ENCODE peak calls at places on chromosomes 12 and 14, in four cellular contexts. One of them, this sample, is unnamed.

GRCh38 chr12:124774462-124775167 is 89.0 kb downstream of the SCARB1 start:
- DNase-seq in IMR-90: peak
- DNase-seq in H9: no peak
- DNase-seq in H1: no peak
- DNase-seq in this sample: peak

GRCh38 chr12:124636138-124636968 is 68.9 kb upstream of the NCOR2 start:
- DNase-seq in IMR-90: peak
- DNase-seq in H9: no peak
- DNase-seq in H1: no peak
- DNase-seq in this sample: peak

GRCh38 chr14:68325267-68325807 is 467.5 kb downstream of the ZFP36L1 start:
- DNase-seq in IMR-90: no peak
- DNase-seq in H9: no peak
- DNase-seq in H1: no peak
- DNase-seq in this sample: no peak

GRCh38 chr14:70317969-70318634 is 41.4 kb downstream of the COX16 start:
- DNase-seq in IMR-90: peak
- DNase-seq in H9: peak
- DNase-seq in H1: no peak
- DNase-seq in this sample: peak

GRCh38 chr14:20332946-20333782 is at the start of gene CCNB1IP1:
- DNase-seq in IMR-90: peak
- DNase-seq in H9: peak
- DNase-seq in H1: peak
- DNase-seq in this sample: peak

GRCh38 chr12:4849946-4850345 is 59.8 kb upstream of the KCNA1 start:
- DNase-seq in IMR-90: no peak
- DNase-seq in H9: peak
- DNase-seq in H1: no peak
- DNase-seq in this sample: no peak

GRCh38 chr12:19439059-19440018 is at the start of gene AEBP2:
- DNase-seq in IMR-90: peak
- DNase-seq in H9: peak
- DNase-seq in H1: peak
- DNase-seq in this sample: peak

GRCh38 chr12:132068250-132068649 is 75.9 kb downstream of the DDX51 start:
- DNase-seq in IMR-90: no peak
- DNase-seq in H9: no peak
- DNase-seq in H1: no peak
- DNase-seq in this sample: no peak

GRCh38 chr12:13175499-13175898 is 21.0 kb upstream of the EMP1 start:
- DNase-seq in IMR-90: no peak
- DNase-seq in H9: no peak
- DNase-seq in H1: peak
- DNase-seq in this sample: no peak

GRCh38 chr12:49537709-49538601 is 875 bp upstream of the KCNH3 start:
- DNase-seq in IMR-90: no peak
- DNase-seq in H9: peak
- DNase-seq in H1: no peak
- DNase-seq in this sample: peak

GRCh38 chr14:100696590-100696989 is 30.1 kb upstream of the DLK1 start:
- DNase-seq in IMR-90: no peak
- DNase-seq in H9: no peak
- DNase-seq in H1: no peak
- DNase-seq in this sample: no peak

GRCh38 chr14:101907619-101908018 is 56.8 kb upstream of the DYNC1H1 start:
- DNase-seq in IMR-90: no peak
- DNase-seq in H9: no peak
- DNase-seq in H1: no peak
- DNase-seq in this sample: no peak

GRCh38 chr12:66496595-66496994 is 182.3 kb downstream of the GRIP1 start:
- DNase-seq in IMR-90: no peak
- DNase-seq in H9: peak
- DNase-seq in H1: no peak
- DNase-seq in this sample: no peak

GRCh38 chr14:84361476-84361875 is 1168.5 kb upstream of the FLRT2 start:
- DNase-seq in IMR-90: no peak
- DNase-seq in H9: no peak
- DNase-seq in H1: no peak
- DNase-seq in this sample: no peak

GRCh38 chr14:103735022-103735421 is 19.4 kb downstream of the ZFYVE21 start:
- DNase-seq in IMR-90: no peak
- DNase-seq in H9: no peak
- DNase-seq in H1: no peak
- DNase-seq in this sample: no peak

GRCh38 chr12:32272465-32272864 is 126.9 kb upstream of the FGD4 start:
- DNase-seq in IMR-90: no peak
- DNase-seq in H9: no peak
- DNase-seq in H1: no peak
- DNase-seq in this sample: no peak

GRCh38 chr12:53005215-53005985 is 856 bp upstream of the EIF4B start:
- DNase-seq in IMR-90: no peak
- DNase-seq in H9: no peak
- DNase-seq in H1: peak
- DNase-seq in this sample: peak

GRCh38 chr14:69282448-69282847 is 22.5 kb downstream of the GALNT16 start:
- DNase-seq in IMR-90: no peak
- DNase-seq in H9: no peak
- DNase-seq in H1: no peak
- DNase-seq in this sample: no peak

GRCh38 chr14:91059576-91060471 is 617 bp downstream of the RPS6KA5 start:
- DNase-seq in IMR-90: no peak
- DNase-seq in H9: peak
- DNase-seq in H1: peak
- DNase-seq in this sample: peak

GRCh38 chr12:23729354-23729753 is 220.1 kb downstream of the SOX5 start:
- DNase-seq in IMR-90: peak
- DNase-seq in H9: no peak
- DNase-seq in H1: no peak
- DNase-seq in this sample: no peak

GRCh38 chr14:88546621-88547385 is 8.0 kb downstream of the PTPN21 start:
- DNase-seq in IMR-90: peak
- DNase-seq in H9: no peak
- DNase-seq in H1: no peak
- DNase-seq in this sample: no peak

GRCh38 chr14:88297306-88297705 is 25.8 kb downstream of the KCNK10 start:
- DNase-seq in IMR-90: no peak
- DNase-seq in H9: no peak
- DNase-seq in H1: no peak
- DNase-seq in this sample: no peak

GRCh38 chr14:103656031-103656757 is 27.2 kb downstream of the KLC1 start:
- DNase-seq in IMR-90: peak
- DNase-seq in H9: no peak
- DNase-seq in H1: no peak
- DNase-seq in this sample: no peak

GRCh38 chr12:83954939-83955601 is 957.5 kb downstream of the SLC6A15 start:
- DNase-seq in IMR-90: no peak
- DNase-seq in H9: peak
- DNase-seq in H1: no peak
- DNase-seq in this sample: peak

GRCh38 chr12:91326043-91327027 is 143.7 kb upstream of the DCN start:
- DNase-seq in IMR-90: peak
- DNase-seq in H9: peak
- DNase-seq in H1: peak
- DNase-seq in this sample: peak

GRCh38 chr12:106974525-106974924 is 12.4 kb downstream of the MTERF2 start:
- DNase-seq in IMR-90: no peak
- DNase-seq in H9: no peak
- DNase-seq in H1: no peak
- DNase-seq in this sample: no peak

GRCh38 chr14:74793506-74794155 is 30.5 kb downstream of the YLPM1 start:
- DNase-seq in IMR-90: no peak
- DNase-seq in H9: no peak
- DNase-seq in H1: no peak
- DNase-seq in this sample: peak

GRCh38 chr12:38883629-38884134 is 21.7 kb downstream of the CPNE8 start:
- DNase-seq in IMR-90: no peak
- DNase-seq in H9: no peak
- DNase-seq in H1: no peak
- DNase-seq in this sample: no peak

GRCh38 chr14:22131749-22132476 is 457.1 kb downstream of the DAD1 start:
- DNase-seq in IMR-90: peak
- DNase-seq in H9: peak
- DNase-seq in H1: peak
- DNase-seq in this sample: peak

GRCh38 chr12:30926243-30927209 is at the start of gene TSPAN11:
- DNase-seq in IMR-90: peak
- DNase-seq in H9: peak
- DNase-seq in H1: peak
- DNase-seq in this sample: peak

GRCh38 chr12:16389594-16389993 is 42.1 kb downstream of the MGST1 start:
- DNase-seq in IMR-90: peak
- DNase-seq in H9: no peak
- DNase-seq in H1: no peak
- DNase-seq in this sample: no peak

GRCh38 chr14:105073720-105074600 is 8.7 kb upstream of the GPR132 start:
- DNase-seq in IMR-90: no peak
- DNase-seq in H9: no peak
- DNase-seq in H1: no peak
- DNase-seq in this sample: no peak

GRCh38 chr12:30977124-30977523 is 50.6 kb downstream of the TSPAN11 start:
- DNase-seq in IMR-90: no peak
- DNase-seq in H9: no peak
- DNase-seq in H1: no peak
- DNase-seq in this sample: no peak

GRCh38 chr14:23000860-23001259 is 9.1 kb downstream of the C14orf93 start:
- DNase-seq in IMR-90: no peak
- DNase-seq in H9: no peak
- DNase-seq in H1: no peak
- DNase-seq in this sample: no peak

GRCh38 chr14:70882771-70883492 is 24.3 kb upstream of the PCNX1 start:
- DNase-seq in IMR-90: peak
- DNase-seq in H9: no peak
- DNase-seq in H1: no peak
- DNase-seq in this sample: no peak

GRCh38 chr12:69120331-69120730 is 119.0 kb upstream of the CPSF6 start:
- DNase-seq in IMR-90: no peak
- DNase-seq in H9: no peak
- DNase-seq in H1: no peak
- DNase-seq in this sample: no peak

GRCh38 chr14:60641722-60642269 is 7.5 kb downstream of the SIX1 start:
- DNase-seq in IMR-90: no peak
- DNase-seq in H9: no peak
- DNase-seq in H1: no peak
- DNase-seq in this sample: no peak
- H2AK5ac ChIP-seq in IMR-90: peak
- H2AK5ac ChIP-seq in H9: no peak
- H2AK5ac ChIP-seq in H1: no peak
- H2AK5ac ChIP-seq in this sample: no peak

DNA sequence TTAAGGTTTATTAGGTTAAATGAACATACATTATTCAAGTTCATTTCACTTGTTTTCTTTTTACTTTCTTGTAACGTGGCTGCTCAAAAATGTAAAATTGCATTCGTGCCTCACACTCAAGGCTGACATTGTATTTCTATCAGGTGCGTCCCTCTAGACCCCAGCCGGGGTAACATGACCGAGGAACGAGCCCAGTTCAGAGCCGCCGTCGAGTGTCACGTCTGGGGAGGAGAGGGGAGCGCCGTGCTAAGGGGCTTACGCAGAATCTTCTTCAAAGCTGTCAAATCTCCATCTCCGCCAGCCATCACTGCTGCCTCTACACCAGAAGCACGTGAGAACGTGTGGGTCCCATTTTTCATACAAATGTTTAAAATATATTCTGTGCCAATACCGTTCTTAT is 170.6 kb downstream of the RIMBP2 start:
- DNase-seq in IMR-90: no peak
- DNase-seq in H9: no peak
- DNase-seq in H1: no peak
- DNase-seq in this sample: no peak
- H4K5ac ChIP-seq in IMR-90: no peak
- H4K5ac ChIP-seq in H9: no peak
- H4K5ac ChIP-seq in H1: no peak
- H4K5ac ChIP-seq in this sample: no peak

DNA sequence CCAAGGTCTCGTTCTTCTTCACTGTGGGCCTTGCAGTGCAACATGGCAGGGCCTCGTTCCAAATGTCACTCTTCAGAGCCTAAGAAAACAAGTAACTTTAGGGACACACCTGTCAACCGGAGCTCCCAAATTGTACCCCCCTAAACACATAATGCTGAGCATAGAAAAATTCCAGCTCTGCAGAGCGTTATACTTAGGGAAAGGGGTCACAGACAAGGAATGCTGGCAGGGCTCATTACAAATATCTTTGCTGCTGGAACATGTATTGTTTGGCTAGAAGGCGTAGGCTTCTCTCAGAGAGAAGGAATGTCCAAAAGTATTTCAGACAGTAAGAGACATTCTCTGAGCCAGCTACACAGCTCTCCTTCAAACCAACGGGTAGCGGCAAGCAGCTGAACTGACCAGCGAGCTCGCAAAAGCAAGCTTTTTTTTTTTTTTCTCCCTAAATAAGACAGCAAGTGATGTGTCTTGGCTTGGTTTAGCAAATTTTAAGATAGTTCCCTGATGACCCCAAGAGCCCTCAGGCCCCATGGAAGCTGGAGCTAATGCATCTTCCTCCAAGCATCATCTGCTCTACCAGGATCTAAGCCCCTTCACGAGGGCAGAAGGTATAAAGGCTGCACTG is 24.5 kb downstream of the SSH1 start:
- DNase-seq in IMR-90: peak
- DNase-seq in H9: no peak
- DNase-seq in H1: no peak
- DNase-seq in this sample: peak
- H3K4ac ChIP-seq in IMR-90: peak
- H3K4ac ChIP-seq in H9: no peak
- H3K4ac ChIP-seq in H1: no peak
- H3K4ac ChIP-seq in this sample: no peak

GRCh38 chr12:54134850-54135249 is 53.9 kb downstream of the SMUG1 start:
- DNase-seq in IMR-90: no peak
- DNase-seq in H9: no peak
- DNase-seq in H1: no peak
- DNase-seq in this sample: no peak

GRCh38 chr12:54133663-54134375 is 55.0 kb downstream of the SMUG1 start:
- DNase-seq in IMR-90: no peak
- DNase-seq in H9: no peak
- DNase-seq in H1: no peak
- DNase-seq in this sample: no peak

GRCh38 chr12:54135621-54136027 is 53.2 kb downstream of the SMUG1 start:
- DNase-seq in IMR-90: no peak
- DNase-seq in H9: no peak
- DNase-seq in H1: no peak
- DNase-seq in this sample: no peak

GRCh38 chr12:54132979-54133378 is 55.8 kb downstream of the SMUG1 start:
- DNase-seq in IMR-90: no peak
- DNase-seq in H9: no peak
- DNase-seq in H1: no peak
- DNase-seq in this sample: no peak

DNA sequence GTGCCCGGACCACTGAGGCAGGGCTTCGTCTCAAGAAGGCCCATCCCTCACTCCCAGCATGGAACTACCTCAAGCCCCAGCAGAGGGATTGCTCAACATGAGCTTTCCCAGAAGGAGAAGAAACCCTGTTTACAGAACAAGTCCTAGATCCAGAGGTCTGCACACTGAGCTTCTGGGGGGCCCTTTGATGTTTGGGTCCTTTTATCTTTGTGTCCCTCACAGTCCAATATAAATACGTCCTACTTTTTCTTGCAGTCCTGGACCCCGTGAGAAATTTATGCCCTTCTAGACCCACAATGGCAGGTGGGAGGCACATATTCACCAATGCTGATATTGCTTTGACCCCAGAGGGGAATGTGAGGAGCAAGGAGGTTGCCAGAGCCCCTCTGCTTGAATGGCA is 54.4 kb downstream of the SMUG1 start:
- DNase-seq in IMR-90: no peak
- DNase-seq in H9: no peak
- DNase-seq in H1: no peak
- DNase-seq in this sample: no peak
- H2AK5ac ChIP-seq in IMR-90: no peak
- H2AK5ac ChIP-seq in H9: no peak
- H2AK5ac ChIP-seq in H1: no peak
- H2AK5ac ChIP-seq in this sample: no peak